ENCODE peak calls at places on chromosomes 11 and 22, in five cellular contexts. One of them, this sample, is unnamed. For H3K4me1, the result is how much of the 10 kb centered on the place peaks cover.

GRCh38 chr11:83006877-83007330 is 64.8 kb downstream of the RAB30 start:
- DNase-seq in stomach: no peak
- DNase-seq in psoas muscle: no peak
- DNase-seq in A549: no peak
- DNase-seq in PC-3: peak
- DNase-seq in this sample: no peak

GRCh38 chr11:100546714-100547113 is 140.4 kb upstream of the ARHGAP42 start:
- DNase-seq in stomach: no peak
- DNase-seq in psoas muscle: no peak
- DNase-seq in A549: peak
- DNase-seq in PC-3: peak
- DNase-seq in this sample: no peak

GRCh38 chr11:114478768-114479167 is 39.5 kb downstream of the REXO2 start:
- DNase-seq in stomach: no peak
- DNase-seq in psoas muscle: no peak
- DNase-seq in A549: no peak
- DNase-seq in PC-3: peak
- DNase-seq in this sample: no peak

GRCh38 chr11:16862733-16863132 is 124.3 kb downstream of the C11orf58 start:
- DNase-seq in stomach: no peak
- DNase-seq in psoas muscle: no peak
- DNase-seq in A549: no peak
- DNase-seq in PC-3: no peak
- DNase-seq in this sample: no peak

GRCh38 chr11:86785576-86785975 is 14.8 kb upstream of the PRSS23 start:
- DNase-seq in stomach: no peak
- DNase-seq in psoas muscle: no peak
- DNase-seq in A549: no peak
- DNase-seq in PC-3: no peak
- DNase-seq in this sample: no peak

GRCh38 chr11:57235761-57236703 is 1.0 kb downstream of the APLNR start:
- DNase-seq in stomach: no peak
- DNase-seq in psoas muscle: no peak
- DNase-seq in A549: no peak
- DNase-seq in PC-3: no peak
- DNase-seq in this sample: no peak

GRCh38 chr22:46054091-46054877 is 77.3 kb upstream of the WNT7B start:
- DNase-seq in stomach: peak
- DNase-seq in psoas muscle: peak
- DNase-seq in A549: no peak
- DNase-seq in PC-3: peak
- DNase-seq in this sample: no peak

GRCh38 chr11:134950692-134951304 is 538.8 kb upstream of the B3GAT1 start:
- DNase-seq in stomach: no peak
- DNase-seq in psoas muscle: no peak
- DNase-seq in A549: no peak
- DNase-seq in PC-3: peak
- DNase-seq in this sample: no peak

GRCh38 chr11:122637538-122637937 is 18.0 kb upstream of the UBASH3B start:
- DNase-seq in stomach: no peak
- DNase-seq in psoas muscle: no peak
- DNase-seq in A549: no peak
- DNase-seq in PC-3: no peak
- DNase-seq in this sample: no peak

GRCh38 chr11:3837793-3838192 is 3.0 kb downstream of the RHOG start:
- DNase-seq in stomach: peak
- DNase-seq in psoas muscle: peak
- DNase-seq in A549: no peak
- DNase-seq in PC-3: no peak
- DNase-seq in this sample: no peak

GRCh38 chr11:74452366-74452765 is 15.0 kb downstream of the KCNE3 start:
- DNase-seq in stomach: no peak
- DNase-seq in psoas muscle: no peak
- DNase-seq in A549: no peak
- DNase-seq in PC-3: no peak
- DNase-seq in this sample: no peak

GRCh38 chr22:45166935-45167334 is 3.2 kb downstream of the NUP50 start:
- DNase-seq in stomach: no peak
- DNase-seq in psoas muscle: no peak
- DNase-seq in A549: no peak
- DNase-seq in PC-3: no peak
- DNase-seq in this sample: no peak

GRCh38 chr22:49632199-49633009 is 195.3 kb downstream of the BRD1 start:
- DNase-seq in stomach: peak
- DNase-seq in psoas muscle: peak
- DNase-seq in A549: peak
- DNase-seq in PC-3: peak
- DNase-seq in this sample: no peak

GRCh38 chr22:36369922-36370781 is 17.6 kb downstream of the MYH9 start:
- DNase-seq in stomach: peak
- DNase-seq in psoas muscle: no peak
- DNase-seq in A549: peak
- DNase-seq in PC-3: no peak
- DNase-seq in this sample: no peak

GRCh38 chr11:6570691-6571427 is 32.6 kb downstream of the RRP8 start:
- DNase-seq in stomach: no peak
- DNase-seq in psoas muscle: peak
- DNase-seq in A549: no peak
- DNase-seq in PC-3: no peak
- DNase-seq in this sample: no peak

GRCh38 chr11:111631034-111631665 is 28.9 kb downstream of the SIK2 start:
- DNase-seq in stomach: no peak
- DNase-seq in psoas muscle: no peak
- DNase-seq in A549: no peak
- DNase-seq in PC-3: no peak
- DNase-seq in this sample: no peak

GRCh38 chr11:36239636-36240035 is 49.6 kb downstream of the COMMD9 start:
- DNase-seq in stomach: no peak
- DNase-seq in psoas muscle: no peak
- DNase-seq in A549: no peak
- DNase-seq in PC-3: no peak
- DNase-seq in this sample: no peak

GRCh38 chr11:126061707-126062678 is 673 bp downstream of the CDON start:
- DNase-seq in stomach: no peak
- DNase-seq in psoas muscle: peak
- DNase-seq in A549: peak
- DNase-seq in PC-3: peak
- DNase-seq in this sample: no peak

GRCh38 chr11:74330065-74330858 is 18.8 kb upstream of the P4HA3 start:
- DNase-seq in stomach: no peak
- DNase-seq in psoas muscle: no peak
- DNase-seq in A549: no peak
- DNase-seq in PC-3: peak
- DNase-seq in this sample: no peak

GRCh38 chr11:59658036-59658435 is 10.8 kb downstream of the PATL1 start:
- DNase-seq in stomach: no peak
- DNase-seq in psoas muscle: no peak
- DNase-seq in A549: no peak
- DNase-seq in PC-3: no peak
- DNase-seq in this sample: no peak

GRCh38 chr11:59654893-59655292 is 13.9 kb downstream of the PATL1 start:
- DNase-seq in stomach: no peak
- DNase-seq in psoas muscle: no peak
- DNase-seq in A549: no peak
- DNase-seq in PC-3: no peak
- DNase-seq in this sample: no peak

GRCh38 chr11:59659981-59660380 is 8.9 kb downstream of the PATL1 start:
- DNase-seq in stomach: no peak
- DNase-seq in psoas muscle: no peak
- DNase-seq in A549: no peak
- DNase-seq in PC-3: no peak
- DNase-seq in this sample: no peak

DNA sequence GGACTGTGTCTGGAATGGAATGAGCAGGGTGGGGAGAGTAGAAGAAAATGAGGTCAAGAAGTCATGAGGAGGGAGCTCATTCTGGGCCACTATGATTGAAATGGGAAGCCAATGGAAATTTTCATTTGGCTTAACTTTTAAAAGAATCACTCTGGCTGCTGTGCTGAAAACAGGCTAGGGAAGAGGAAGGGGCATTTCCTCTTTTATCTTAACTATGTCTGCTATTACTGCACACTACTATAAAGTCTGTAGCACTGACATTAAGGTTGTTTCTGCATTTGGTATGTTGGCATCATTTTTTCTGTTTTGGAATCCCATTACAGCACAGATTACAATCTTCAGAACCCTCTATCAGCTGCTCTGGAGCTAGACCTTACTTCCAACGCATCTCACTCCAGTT is 8.2 kb downstream of the PATL1 start:
- DNase-seq in stomach: no peak
- DNase-seq in psoas muscle: no peak
- DNase-seq in A549: no peak
- DNase-seq in PC-3: no peak
- DNase-seq in this sample: no peak
- H3K27ac ChIP-seq in stomach: no peak
- H3K27ac ChIP-seq in psoas muscle: no peak
- H3K27ac ChIP-seq in A549: no peak
- H3K27ac ChIP-seq in PC-3: no peak
- H3K27ac ChIP-seq in this sample: no peak

GRCh38 chr11:31812392-31813241 is 1.5 kb upstream of the PAX6 start:
- DNase-seq in stomach: no peak
- DNase-seq in psoas muscle: peak
- DNase-seq in A549: no peak
- DNase-seq in PC-3: peak
- DNase-seq in this sample: no peak
- H3K4me1 ChIP-seq in stomach: half or more
- H3K4me1 ChIP-seq in psoas muscle: half or more
- H3K4me1 ChIP-seq in A549: under half
- H3K4me1 ChIP-seq in PC-3: under half
- H3K4me1 ChIP-seq in this sample: half or more

GRCh38 chr22:21753374-21754111 is 17.9 kb upstream of the YPEL1 start:
- DNase-seq in stomach: no peak
- DNase-seq in psoas muscle: no peak
- DNase-seq in A549: no peak
- DNase-seq in PC-3: no peak
- DNase-seq in this sample: no peak

GRCh38 chr22:21754523-21755128 is 19.0 kb upstream of the YPEL1 start:
- DNase-seq in stomach: peak
- DNase-seq in psoas muscle: peak
- DNase-seq in A549: no peak
- DNase-seq in PC-3: no peak
- DNase-seq in this sample: no peak

GRCh38 chr22:21758465-21758864 is 22.9 kb upstream of the YPEL1 start:
- DNase-seq in stomach: no peak
- DNase-seq in psoas muscle: no peak
- DNase-seq in A549: no peak
- DNase-seq in PC-3: no peak
- DNase-seq in this sample: no peak

GRCh38 chr22:21758056-21758455 is 22.5 kb upstream of the YPEL1 start:
- DNase-seq in stomach: no peak
- DNase-seq in psoas muscle: no peak
- DNase-seq in A549: no peak
- DNase-seq in PC-3: no peak
- DNase-seq in this sample: no peak

DNA sequence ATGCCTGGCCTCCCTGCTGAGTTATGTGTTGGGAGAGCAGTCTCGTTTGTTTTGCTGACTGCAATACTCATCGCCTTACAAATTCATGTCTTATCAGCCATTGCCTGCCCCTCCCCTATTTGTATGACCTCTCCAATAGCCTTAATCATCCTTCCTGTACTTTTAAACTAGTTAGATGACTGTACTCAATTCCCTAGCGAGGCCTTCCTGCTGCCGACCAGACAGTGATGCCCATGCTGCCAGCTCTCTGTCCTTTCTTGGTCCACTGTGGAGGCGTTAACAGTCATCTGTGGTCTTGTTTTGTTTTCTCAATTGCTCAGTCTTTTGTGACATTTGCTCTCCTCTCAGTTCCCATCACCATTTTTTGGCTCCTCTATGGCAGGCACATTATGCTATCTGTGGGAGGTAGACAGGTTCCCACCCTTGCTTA is 20.3 kb upstream of the YPEL1 start:
- DNase-seq in stomach: no peak
- DNase-seq in psoas muscle: no peak
- DNase-seq in A549: no peak
- DNase-seq in PC-3: peak
- DNase-seq in this sample: no peak
- H3K4me3 ChIP-seq in stomach: no peak
- H3K4me3 ChIP-seq in psoas muscle: no peak
- H3K4me3 ChIP-seq in A549: no peak
- H3K4me3 ChIP-seq in PC-3: no peak
- H3K4me3 ChIP-seq in this sample: no peak

GRCh38 chr11:117629146-117629545 is 167.9 kb downstream of the DSCAML1 start:
- DNase-seq in stomach: no peak
- DNase-seq in psoas muscle: no peak
- DNase-seq in A549: no peak
- DNase-seq in PC-3: no peak
- DNase-seq in this sample: no peak

GRCh38 chr11:117633186-117633585 is 163.8 kb downstream of the DSCAML1 start:
- DNase-seq in stomach: no peak
- DNase-seq in psoas muscle: no peak
- DNase-seq in A549: no peak
- DNase-seq in PC-3: no peak
- DNase-seq in this sample: no peak

GRCh38 chr11:117627259-117627658 is 169.8 kb downstream of the DSCAML1 start:
- DNase-seq in stomach: no peak
- DNase-seq in psoas muscle: no peak
- DNase-seq in A549: no peak
- DNase-seq in PC-3: no peak
- DNase-seq in this sample: no peak

GRCh38 chr11:117631336-117632090 is 165.5 kb downstream of the DSCAML1 start:
- DNase-seq in stomach: no peak
- DNase-seq in psoas muscle: no peak
- DNase-seq in A549: no peak
- DNase-seq in PC-3: no peak
- DNase-seq in this sample: no peak

GRCh38 chr11:117629891-117630538 is 167.0 kb downstream of the DSCAML1 start:
- DNase-seq in stomach: no peak
- DNase-seq in psoas muscle: no peak
- DNase-seq in A549: no peak
- DNase-seq in PC-3: no peak
- DNase-seq in this sample: no peak
- H3K27ac ChIP-seq in stomach: no peak
- H3K27ac ChIP-seq in psoas muscle: no peak
- H3K27ac ChIP-seq in A549: no peak
- H3K27ac ChIP-seq in PC-3: no peak
- H3K27ac ChIP-seq in this sample: no peak